ENCODE peak calls at places on chromosomes 13 and 19, in nine cellular contexts. D is pancreas; M is OCI-LY7; A is CD4-positive, alpha-beta T cell; Y is AG04450; J is DND-41; Z is substantia nigra; L is body of pancreas; W is neural progenitor cell. C is an unnamed sample.

GRCh38 chr19:37977992-37978391 is 71.0 kb downstream of the SIPA1L3 start:
- DNase-seq in A (no peak), J (no peak), M (peak; percentile 76), W (peak; percentile 73), L (no peak), D (no peak), Y (peak; percentile 90), Z (peak; percentile 17), C (no peak)

GRCh38 chr19:46497773-46498172 is 2.1 kb upstream of the PNMA8B start:
- DNase-seq in Y (no peak), L (no peak), W (no peak), J (no peak), M (no peak), D (no peak), Z (no peak), A (no peak), C (no peak)

GRCh38 chr13:24851546-24851945 is 87.6 kb downstream of the RNF17 start:
- DNase-seq in M (no peak), J (no peak), A (no peak), W (no peak), Y (peak; percentile 11), L (no peak), D (no peak), Z (no peak), C (no peak)

GRCh38 chr13:27658569-27658968 is 36.9 kb downstream of the POLR1D start:
- DNase-seq in A (no peak), W (no peak), J (no peak), Y (no peak), L (no peak), D (no peak), M (no peak), Z (no peak), C (no peak)

GRCh38 chr19:33214621-33215020 is 11.0 kb downstream of the SLC7A10 start:
- DNase-seq in W (peak; percentile 81), Z (no peak), A (no peak), Y (no peak), J (no peak), M (no peak), L (no peak), D (no peak), C (no peak)

GRCh38 chr19:1469936-1470863 is 8.8 kb downstream of the C19orf25 start:
- DNase-seq in W (peak; percentile 92), L (peak; percentile 60), M (peak; percentile 58), Z (no peak), D (no peak), A (peak; percentile 57), J (peak; percentile 88), Y (no peak), C (no peak)

GRCh38 chr19:1873524-1874473 is 10.4 kb upstream of the KLF16 start:
- DNase-seq in L (peak; percentile 75), M (no peak), J (no peak), W (no peak), D (peak; percentile 57), Z (peak; percentile 69), Y (no peak), A (no peak), C (peak; percentile 73)

GRCh38 chr13:94329754-94330551 is 149.5 kb downstream of the DCT start:
- DNase-seq in Z (no peak), L (no peak), J (no peak), Y (peak; percentile 70), W (no peak), D (no peak), M (no peak), A (no peak), C (peak; percentile 48)

GRCh38 chr19:41325947-41326706 is 16.2 kb downstream of the CCDC97 start:
- DNase-seq in Y (no peak), L (peak; percentile 44), J (no peak), M (peak; percentile 78), W (no peak), A (no peak), D (no peak), Z (peak; percentile 18), C (no peak)

GRCh38 chr13:92954746-92955145 is 271.9 kb upstream of the GPC6 start:
- DNase-seq in L (no peak), J (no peak), D (no peak), M (no peak), W (no peak), Z (no peak), Y (no peak), A (no peak), C (no peak)

GRCh38 chr13:90867336-90867683 is 480.2 kb upstream of the MIR17HG start:
- DNase-seq in W (peak; percentile 81), Y (peak; percentile 7), D (peak; percentile 47), A (no peak), Z (peak; percentile 7), M (peak; percentile 82), L (peak; percentile 78), J (peak; percentile 48), C (no peak)

GRCh38 chr13:32548837-32549236 is 10.2 kb upstream of the N4BP2L2 start:
- DNase-seq in L (no peak), J (no peak), D (no peak), W (no peak), Y (peak; percentile 8), A (no peak), M (no peak), Z (no peak), C (no peak)

GRCh38 chr19:17078038-17078919 is 2.7 kb downstream of the MYO9B start:
- DNase-seq in L (no peak), J (no peak), Z (no peak), Y (no peak), M (no peak), W (no peak), D (no peak), A (no peak), C (no peak)

GRCh38 chr13:83798731-83799130 is 83.5 kb downstream of the SLITRK1 start:
- DNase-seq in J (no peak), L (no peak), W (no peak), Z (no peak), D (no peak), M (no peak), A (no peak), Y (no peak), C (no peak)

GRCh38 chr13:46866150-46866549 is 30.7 kb downstream of the HTR2A start:
- DNase-seq in W (peak; percentile 4), J (peak; percentile 35), M (peak; percentile 13), L (peak; percentile 5), Z (peak; percentile 11), A (no peak), Y (peak; percentile 27), D (peak; percentile 21), C (no peak)

GRCh38 chr13:26679411-26679810 is 81.2 kb downstream of the GPR12 start:
- DNase-seq in J (no peak), D (no peak), L (no peak), W (no peak), M (no peak), Z (no peak), A (no peak), Y (peak; percentile 24), C (no peak)

GRCh38 chr13:24734951-24735350 is 29.0 kb upstream of the RNF17 start:
- DNase-seq in M (no peak), D (no peak), L (no peak), W (no peak), Z (no peak), A (no peak), J (no peak), Y (no peak), C (no peak)

GRCh38 chr13:105442941-105443340 is 1092.5 kb downstream of the EFNB2 start:
- DNase-seq in L (no peak), Z (no peak), J (no peak), M (no peak), Y (peak; percentile 95), A (no peak), D (no peak), W (no peak), C (no peak)

GRCh38 chr13:19074519-19074918 is 107.1 kb downstream of the TUBA3C start:
- DNase-seq in W (no peak), J (no peak), Z (no peak), Y (no peak), M (no peak), A (no peak), D (no peak), L (no peak), C (no peak)

DNA sequence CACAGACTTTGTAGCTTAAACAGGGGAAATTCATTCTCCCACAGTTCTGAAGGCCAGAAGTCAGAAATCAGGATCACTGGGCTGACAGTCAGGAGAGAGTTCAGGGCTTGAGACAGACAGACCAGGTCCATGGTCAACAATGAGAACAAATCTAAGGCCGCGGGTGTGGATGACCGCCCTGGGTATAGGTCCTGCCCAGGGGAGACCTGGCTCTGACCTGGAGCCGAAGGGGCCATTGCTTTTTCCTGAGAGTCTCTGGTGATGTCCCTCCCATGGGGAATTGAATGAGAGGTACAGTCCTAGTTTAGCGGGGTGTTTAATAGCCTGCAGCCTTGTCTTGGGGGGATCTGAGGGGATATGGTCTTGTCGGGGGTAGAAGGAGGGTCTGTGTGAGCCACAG is 25.2 kb upstream of the FBL start:
- DNase-seq in A (no peak), D (no peak), Y (no peak), Z (no peak), M (no peak), L (no peak), W (no peak), J (no peak), C (no peak)
- H3K27ac ChIP-seq in A (no peak overlapping the region), D (no peak overlapping the region), Y (no peak overlapping the region), Z (no peak overlapping the region), M (no peak overlapping the region), L (no peak overlapping the region), W (no peak overlapping the region), J (no peak overlapping the region), C (no peak overlapping the region)

GRCh38 chr13:97978661-97979450 is 25.4 kb downstream of the IPO5 start:
- DNase-seq in Y (no peak), L (no peak), M (no peak), D (no peak), W (peak; percentile 85), A (no peak), Z (no peak), J (no peak), C (no peak)
- H3K27ac ChIP-seq in Y (no peak overlapping the region), L (no peak overlapping the region), M (no peak overlapping the region), D (no peak overlapping the region), W (peak overlapping the region; percentile 43), A (no peak overlapping the region), Z (no peak overlapping the region), J (peak overlapping the region; percentile 50), C (no peak overlapping the region)

DNA sequence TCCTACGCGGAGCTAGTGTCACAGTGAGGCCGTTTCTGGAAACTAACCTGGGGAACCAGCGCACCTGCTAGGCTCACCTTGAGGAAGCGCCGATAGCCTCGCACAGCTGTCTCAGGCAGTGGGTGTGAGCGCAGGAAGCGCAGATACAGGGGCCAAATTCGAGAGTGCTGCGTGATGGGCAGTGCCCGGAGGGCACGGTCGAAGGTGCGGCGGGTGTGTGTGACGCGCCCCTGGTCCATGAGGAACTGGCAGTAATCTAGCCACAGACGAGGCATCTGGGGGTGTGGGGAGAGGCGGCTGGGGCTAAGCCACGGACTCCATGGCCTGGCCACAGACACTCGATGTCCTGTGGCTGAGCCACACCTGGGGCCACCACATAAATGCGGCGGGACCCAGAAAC is 2.2 kb downstream of the XAB2 start:
- DNase-seq in L (no peak), A (no peak), W (no peak), M (no peak), Y (no peak), J (no peak), Z (no peak), D (no peak), C (no peak)
- H3K27ac ChIP-seq in L (no peak overlapping the region), A (no peak overlapping the region), W (no peak overlapping the region), M (no peak overlapping the region), Y (no peak overlapping the region), J (no peak overlapping the region), Z (no peak overlapping the region), D (no peak overlapping the region), C (no peak overlapping the region)

DNA sequence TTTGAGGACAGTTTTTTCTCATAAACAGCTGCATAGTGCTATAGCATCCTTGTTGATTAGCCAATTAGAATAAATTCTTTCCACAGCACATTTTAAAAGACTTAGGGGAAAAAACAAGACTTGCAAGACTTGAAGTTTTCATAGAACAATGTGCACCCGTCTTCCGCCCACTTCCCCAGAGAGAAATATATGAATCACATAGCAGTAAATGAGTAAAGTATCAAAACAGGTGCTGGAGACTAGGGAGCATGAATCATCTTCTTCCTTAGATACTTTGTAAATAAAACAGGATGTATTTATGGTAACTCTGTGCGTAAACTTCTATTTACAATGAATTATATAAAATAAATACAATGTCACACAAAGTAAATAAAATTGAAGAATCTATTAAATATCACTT is 75.1 kb downstream of the COL4A2 start:
- DNase-seq in W (no peak), L (no peak), Z (no peak), Y (no peak), D (no peak), J (no peak), A (no peak), M (no peak), C (no peak)
- H3K27ac ChIP-seq in W (no peak overlapping the region), L (no peak overlapping the region), Z (no peak overlapping the region), Y (no peak overlapping the region), D (no peak overlapping the region), J (no peak overlapping the region), A (no peak overlapping the region), M (no peak overlapping the region), C (no peak overlapping the region)

C was measured in ovary.